ENCODE peak calls at places on chromosomes 5 and 9, in six cellular contexts. O, X, G, H, J and D are unnamed samples. For H3K27me3, the result is how much of the 10 kb centered on the place peaks cover.

GRCh38 chr9:70580593-70581195 is 166.2 kb upstream of the KLF9 start:
- DNase-seq in X (no peak), G (no peak), O (no peak), J (no peak), H (no peak), D (no peak)

GRCh38 chr9:297795-298119 is 83.1 kb downstream of the DOCK8 start:
- DNase-seq in G (no peak), J (no peak), X (no peak), H (no peak), O (no peak), D (no peak)

GRCh38 chr9:20623021-20623747 is 885 bp upstream of the MLLT3 start:
- DNase-seq in J (no peak), X (no peak), H (no peak), O (no peak), G (no peak), D (no peak)

GRCh38 chr9:121779381-121780117 is 128.1 kb downstream of the DAB2IP start:
- DNase-seq in H (no peak), J (no peak), G (no peak), X (no peak), O (peak), D (no peak)

GRCh38 chr9:134863306-134863902 is 17.2 kb upstream of the FCN2 start:
- DNase-seq in H (no peak), O (no peak), X (no peak), J (no peak), G (no peak), D (no peak)

GRCh38 chr5:91151947-91152346 is 231.2 kb downstream of the ARRDC3 start:
- DNase-seq in H (no peak), X (no peak), J (no peak), G (peak), O (no peak), D (no peak)

GRCh38 chr9:4334439-4334838 is 34.6 kb upstream of the GLIS3 start:
- DNase-seq in O (no peak), J (no peak), G (peak), H (no peak), X (peak), D (peak)

GRCh38 chr9:91025856-91026255 is 224.2 kb downstream of the SYK start:
- DNase-seq in X (no peak), J (no peak), H (no peak), G (no peak), O (no peak), D (no peak)

GRCh38 chr5:108769352-108769751 is 21.7 kb downstream of the FER start:
- DNase-seq in H (no peak), G (no peak), J (no peak), X (no peak), O (no peak), D (no peak)

GRCh38 chr9:34592895-34593601 is 3.5 kb upstream of the CNTFR start:
- DNase-seq in H (no peak), X (no peak), G (no peak), O (no peak), J (no peak), D (no peak)

GRCh38 chr9:81804306-81804705 is 115.0 kb upstream of the TLE1 start:
- DNase-seq in O (no peak), H (no peak), J (no peak), G (no peak), X (no peak), D (no peak)

GRCh38 chr9:19757745-19758144 is 31.1 kb downstream of the SLC24A2 start:
- DNase-seq in H (no peak), G (no peak), X (no peak), O (no peak), J (no peak), D (no peak)

GRCh38 chr5:62729662-62730061 is 151.0 kb downstream of the LRRC70 start:
- DNase-seq in H (no peak), J (no peak), G (no peak), X (no peak), O (no peak), D (no peak)

GRCh38 chr9:5866276-5866675 is 24.4 kb upstream of the MLANA start:
- DNase-seq in X (no peak), J (no peak), G (no peak), O (no peak), H (no peak), D (no peak)

GRCh38 chr9:72315089-72315509 is 49.9 kb downstream of the ZFAND5 start:
- DNase-seq in G (no peak), J (no peak), X (no peak), H (no peak), O (no peak), D (no peak)

GRCh38 chr9:129995409-129996160 is 47.4 kb downstream of the FNBP1 start:
- DNase-seq in J (no peak), O (no peak), H (peak), X (no peak), G (no peak), D (no peak)

GRCh38 chr5:75681125-75681830 is 36.0 kb downstream of the POC5 start:
- DNase-seq in G (peak), J (no peak), H (peak), O (no peak), X (peak), D (no peak)

GRCh38 chr9:32069169-32069813 is 315.2 kb upstream of the ACO1 start:
- DNase-seq in G (peak), J (no peak), H (peak), X (no peak), O (no peak), D (no peak)

GRCh38 chr9:72814083-72814482 is 138.8 kb downstream of the ALDH1A1 start:
- DNase-seq in H (no peak), J (no peak), X (no peak), O (no peak), G (no peak), D (no peak)

GRCh38 chr9:124371183-124371582 is 44.1 kb downstream of the PSMB7 start:
- DNase-seq in H (no peak), G (peak), X (no peak), O (no peak), J (no peak), D (no peak)

GRCh38 chr9:130912932-130913598 is 16.5 kb upstream of the QRFP start:
- DNase-seq in H (no peak), G (no peak), J (no peak), X (no peak), O (no peak), D (no peak)

GRCh38 chr9:93089481-93089991 is 6.5 kb upstream of the CARD19 start:
- DNase-seq in X (no peak), H (no peak), J (no peak), G (no peak), O (no peak), D (no peak)

GRCh38 chr9:591292-591691 is 250.2 kb upstream of the DMRT1 start:
- DNase-seq in G (no peak), O (no peak), X (no peak), J (no peak), H (no peak), D (no peak)

GRCh38 chr5:107431536-107431935 is 239.2 kb downstream of the EFNA5 start:
- DNase-seq in G (no peak), X (no peak), J (no peak), H (no peak), O (no peak), D (no peak)

GRCh38 chr5:79464695-79465332 is 49.1 kb downstream of the HOMER1 start:
- DNase-seq in H (peak), G (no peak), O (no peak), J (no peak), X (peak), D (no peak)

GRCh38 chr5:160369990-160370712 is at the start of gene C1QTNF2:
- DNase-seq in H (no peak), O (no peak), X (no peak), G (no peak), J (no peak), D (peak)

GRCh38 chr9:6838158-6838557 is 80.4 kb downstream of the KDM4C start:
- DNase-seq in X (no peak), H (no peak), G (no peak), O (no peak), J (no peak), D (no peak)

GRCh38 chr5:137954131-137954879 is 65.0 kb downstream of the PKD2L2 start:
- DNase-seq in H (peak), X (no peak), O (no peak), G (no peak), J (no peak), D (no peak)

GRCh38 chr9:26413625-26414024 is 479.0 kb downstream of the CAAP1 start:
- DNase-seq in O (no peak), G (no peak), X (no peak), H (no peak), J (no peak), D (no peak)

GRCh38 chr5:8807636-8808035 is 738.2 kb downstream of the SEMA5A start:
- DNase-seq in J (no peak), O (no peak), G (no peak), H (no peak), X (no peak), D (no peak)

GRCh38 chr9:16873131-16873787 is 2.8 kb upstream of the BNC2 start:
- DNase-seq in X (no peak), O (no peak), G (no peak), H (no peak), J (no peak), D (no peak)

GRCh38 chr9:134985451-134985850 is 67.7 kb upstream of the FCN1 start:
- DNase-seq in H (no peak), O (no peak), G (no peak), J (no peak), X (no peak), D (no peak)

GRCh38 chr5:179973391-179973790 is 65.7 kb upstream of the TBC1D9B start:
- DNase-seq in O (no peak), X (no peak), H (no peak), G (no peak), J (no peak), D (no peak)

GRCh38 chr5:79562351-79563246 is 48.7 kb upstream of the HOMER1 start:
- DNase-seq in O (no peak), G (no peak), X (no peak), J (no peak), H (no peak), D (no peak)

GRCh38 chr9:130666393-130667116 is 2.2 kb downstream of the PRDM12 start:
- DNase-seq in J (no peak), X (no peak), O (no peak), G (no peak), H (no peak), D (no peak)

GRCh38 chr5:61603211-61603908 is 271.3 kb downstream of the ZSWIM6 start:
- DNase-seq in H (no peak), O (no peak), G (no peak), J (no peak), X (no peak), D (no peak)

DNA sequence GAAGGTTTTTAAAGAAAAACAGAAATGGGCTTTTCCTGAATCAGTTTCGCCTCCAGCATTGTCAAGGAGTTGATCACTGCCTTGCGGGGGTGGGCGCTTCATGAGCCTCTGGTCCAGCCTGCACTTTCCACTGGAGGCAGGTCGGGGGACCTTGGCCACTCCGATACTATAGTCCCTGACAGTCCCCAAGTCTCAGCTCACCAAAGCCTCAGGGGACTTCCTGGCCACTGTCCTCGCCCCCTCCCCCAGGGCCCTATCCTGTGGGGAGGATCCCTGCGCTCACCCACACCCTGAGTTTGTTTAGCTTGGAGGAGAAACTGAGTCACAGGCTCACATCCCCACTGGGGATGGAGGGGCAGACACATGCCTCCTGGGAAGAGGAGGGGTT is 1.4 kb downstream of the SLC6A19 start:
- DNase-seq in O (no peak), H (no peak), J (no peak), X (no peak), G (no peak), D (no peak)
- H3K27me3 ChIP-seq in O (under half), H (under half), J (under half), X (under half), G (half or more), D (under half)

GRCh38 chr9:133474215-133474614 is 4.7 kb downstream of the SLC2A6 start:
- DNase-seq in O (no peak), X (no peak), G (no peak), H (no peak), J (no peak), D (no peak)
- TF ChIP-seq YY1 in O (no peak), X (no peak), G (no peak), H (no peak), J (no peak), D (no peak)

GRCh38 chr5:87147441-87147840 is 120.2 kb upstream of the RASA1 start:
- DNase-seq in J (no peak), H (no peak), O (no peak), G (no peak), X (no peak), D (no peak)
- TF ChIP-seq ZNF274 in J (no peak), H (no peak), O (no peak), G (no peak), X (no peak), D (no peak)

DNA sequence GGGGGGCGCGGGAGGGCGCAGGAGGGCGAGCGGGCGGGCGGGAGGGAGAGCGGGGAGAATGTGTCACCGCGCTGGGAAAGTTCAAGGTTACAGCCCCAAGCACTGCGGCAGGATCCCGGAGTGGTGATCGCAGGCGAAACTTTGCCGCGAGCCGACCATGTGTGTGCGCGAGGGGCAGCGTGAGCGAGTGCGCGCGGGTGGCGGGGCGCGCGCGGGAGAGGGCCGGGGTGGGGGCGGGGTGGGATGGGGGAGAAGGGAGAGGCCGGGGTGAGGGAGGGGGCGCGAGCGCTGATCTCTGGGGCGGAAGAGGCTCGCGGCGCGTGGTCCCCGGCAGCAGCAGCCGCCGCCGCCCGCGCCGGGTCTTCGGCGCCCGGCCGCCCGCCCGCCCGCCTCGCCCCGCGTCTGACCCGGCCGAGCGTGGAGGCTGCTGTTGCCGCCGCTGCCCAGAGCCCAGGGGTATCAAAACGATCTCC is at the start of gene NFIB:
- DNase-seq in H (peak), X (no peak), O (no peak), G (peak), J (no peak), D (peak)
- H3K27me3 ChIP-seq in H (under half), X (under half), O (under half), G (under half), J (under half), D (half or more)

DNA sequence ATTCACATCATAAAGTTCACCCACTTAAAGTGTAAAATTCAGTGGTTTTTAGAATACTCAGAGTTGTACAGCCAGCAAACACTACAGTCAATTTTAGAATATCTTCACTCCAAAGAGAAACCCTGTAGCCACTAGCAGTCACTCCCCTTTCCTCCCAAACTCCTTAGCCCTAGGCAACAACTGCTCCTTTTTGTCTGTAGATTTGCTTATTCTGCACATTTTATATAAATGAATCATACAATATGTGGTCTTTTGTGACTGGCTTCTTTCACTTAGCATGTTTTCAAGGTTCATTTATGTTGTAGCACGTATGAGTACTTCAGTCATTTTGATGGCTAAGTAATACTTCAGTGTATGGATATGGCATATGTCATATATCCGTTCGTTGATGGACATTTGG is 38.7 kb downstream of the TGFBR1 start:
- DNase-seq in J (no peak), G (no peak), H (no peak), X (no peak), O (no peak), D (no peak)
- TF ChIP-seq YY1 in J (no peak), G (no peak), H (no peak), X (no peak), O (no peak), D (no peak)

GRCh38 chr5:142667808-142668207 is 18.1 kb downstream of the FGF1 start:
- DNase-seq in J (no peak), H (no peak), X (no peak), O (no peak), G (no peak), D (no peak)
- TF ChIP-seq ZNF274 in J (no peak), H (no peak), X (no peak), O (no peak), G (no peak), D (no peak)

GRCh38 chr5:127288676-127289075 is 1.9 kb upstream of the MEGF10 start:
- DNase-seq in X (no peak), O (no peak), H (no peak), J (no peak), G (no peak), D (no peak)
- H3K27me3 ChIP-seq in X (under half), O (under half), H (under half), J (under half), G (under half), D (under half)